ENCODE peak calls at places on chromosomes 2 and 18, in ten cellular contexts. I is brain microvascular endothelial cell, A is IMR-90, O is A549, F is psoas muscle, B is Peyer's patch, G is cardiac muscle cell, X is LNCaP clone FGC, R is mammary epithelial cell, V is heart right ventricle. T is an unnamed sample.

GRCh38 chr2:128783896-128784295 is 465.2 kb upstream of the HS6ST1 start:
- DNase-seq in I (no peak), A (no peak), O (no peak), F (no peak), B (no peak), G (no peak), X (no peak), R (no peak), V (no peak), T (no peak)

GRCh38 chr2:54000524-54000923 is 29.7 kb upstream of the PSME4 start:
- DNase-seq in I (no peak), A (peak), O (no peak), F (no peak), B (no peak), G (peak), X (no peak), R (no peak), V (no peak), T (no peak)

GRCh38 chr18:70363861-70364260 is 75.0 kb downstream of the SOCS6 start:
- DNase-seq in I (no peak), A (peak), O (peak), F (no peak), B (no peak), G (peak), X (no peak), R (no peak), V (no peak), T (no peak)

GRCh38 chr2:71554706-71555056 is 101.3 kb downstream of the DYSF start:
- DNase-seq in I (no peak), A (no peak), O (no peak), F (peak), B (no peak), G (no peak), X (no peak), R (no peak), V (no peak), T (no peak)

GRCh38 chr2:9423922-9424272 is 443 bp downstream of the CPSF3 start:
- DNase-seq in I (no peak), A (peak), O (peak), F (no peak), B (no peak), G (peak), X (no peak), R (no peak), V (no peak), T (no peak)

GRCh38 chr2:97870396-97870843 is 125.3 kb downstream of the TMEM131 start:
- DNase-seq in I (peak), A (peak), O (peak), F (no peak), B (peak), G (peak), X (no peak), R (peak), V (peak), T (peak)

GRCh38 chr2:112547333-112547732 is 5.1 kb downstream of the POLR1B start:
- DNase-seq in I (no peak), A (peak), O (peak), F (peak), B (no peak), G (peak), X (no peak), R (peak), V (no peak), T (peak)

GRCh38 chr2:132901661-132902060 is 231.7 kb upstream of the LYPD1 start:
- DNase-seq in I (no peak), A (peak), O (no peak), F (no peak), B (no peak), G (no peak), X (no peak), R (no peak), V (no peak), T (no peak)

GRCh38 chr2:131046580-131047274 is 46.5 kb downstream of the FAM168B start:
- DNase-seq in I (no peak), A (no peak), O (no peak), F (peak), B (no peak), G (no peak), X (no peak), R (no peak), V (no peak), T (no peak)

GRCh38 chr2:7436096-7436906 is 519.1 kb downstream of the RNF144A start:
- DNase-seq in I (no peak), A (no peak), O (no peak), F (no peak), B (no peak), G (no peak), X (no peak), R (no peak), V (no peak), T (no peak)

GRCh38 chr2:217247511-217247910 is 387.6 kb upstream of the TNP1 start:
- DNase-seq in I (no peak), A (no peak), O (no peak), F (peak), B (no peak), G (no peak), X (no peak), R (no peak), V (no peak), T (no peak)

GRCh38 chr2:65518751-65519150 is 86.4 kb upstream of the SPRED2 start:
- DNase-seq in I (no peak), A (no peak), O (no peak), F (no peak), B (no peak), G (no peak), X (no peak), R (no peak), V (no peak), T (no peak)

GRCh38 chr2:163640542-163641195 is 95.1 kb downstream of the FIGN start:
- DNase-seq in I (no peak), A (no peak), O (no peak), F (no peak), B (no peak), G (no peak), X (no peak), R (no peak), V (no peak), T (no peak)

GRCh38 chr2:222623756-222624309 is 32.1 kb downstream of the FARSB start:
- DNase-seq in I (no peak), A (no peak), O (no peak), F (no peak), B (no peak), G (no peak), X (no peak), R (no peak), V (no peak), T (no peak)

GRCh38 chr18:7367336-7367735 is 136.4 kb downstream of the LRRC30 start:
- DNase-seq in I (no peak), A (no peak), O (peak), F (no peak), B (no peak), G (no peak), X (no peak), R (no peak), V (no peak), T (no peak)

GRCh38 chr2:40431600-40431955 is 20.3 kb downstream of the SLC8A1 start:
- DNase-seq in I (peak), A (peak), O (no peak), F (no peak), B (peak), G (peak), X (no peak), R (peak), V (no peak), T (peak)
- TF ChIP-seq CTCF in I (no peak), A (no peak), O (no peak), F (no peak), B (no peak), G (no peak), X (no peak), R (no peak), V (no peak), T (no peak)

GRCh38 chr18:35267161-35267651 is 22.8 kb downstream of the ZSCAN30 start:
- DNase-seq in I (peak), A (no peak), O (no peak), F (peak), B (peak), G (peak), X (no peak), R (no peak), V (peak), T (no peak)
- H3K4me3 ChIP-seq in I (peak), A (no peak), O (no peak), F (peak), B (peak), G (no peak), X (no peak), R (peak), V (peak), T (peak)

GRCh38 chr18:58496937-58497336 is 132.0 kb downstream of the ALPK2 start:
- DNase-seq in I (no peak), A (no peak), O (peak), F (no peak), B (no peak), G (no peak), X (peak), R (no peak), V (no peak), T (no peak)
- TF ChIP-seq CTCF in I (peak), A (no peak), O (no peak), F (peak), B (peak), G (peak), X (peak), R (peak), V (no peak), T (no peak)

DNA sequence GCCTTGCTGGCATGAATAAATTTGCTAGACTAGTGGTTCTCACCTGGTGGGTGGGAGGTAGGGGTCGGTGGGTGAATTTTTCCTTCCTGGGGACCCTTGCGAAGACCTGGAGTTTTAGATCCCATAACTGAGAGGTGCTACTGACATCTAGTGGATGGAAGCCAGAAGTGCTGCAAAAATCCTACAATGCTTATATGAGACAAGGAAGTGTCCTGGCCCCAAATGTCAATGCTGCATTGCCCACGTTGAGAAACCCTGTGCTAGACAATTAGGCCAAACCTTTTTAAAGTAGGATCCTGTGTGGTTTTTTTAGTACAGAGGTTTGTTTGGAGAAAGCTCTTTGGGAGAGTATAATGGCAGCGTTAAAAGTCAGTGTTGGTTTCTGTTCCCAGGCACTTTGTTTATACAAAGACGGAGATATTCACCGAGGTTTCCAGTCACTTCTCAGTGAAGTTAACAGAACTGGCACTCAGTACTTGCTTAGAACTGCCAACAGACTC is 9.6 kb downstream of the SERPINB8 start:
- DNase-seq in I (peak), A (peak), O (peak), F (no peak), B (peak), G (peak), X (peak), R (peak), V (peak), T (no peak)
- H3K4me3 ChIP-seq in I (peak), A (peak), O (no peak), F (peak), B (no peak), G (no peak), X (no peak), R (no peak), V (peak), T (peak)